ENCODE peak calls at places on chromosomes 11 and 22, in nine cellular contexts. A, J, K, S, C, M, Y, Q and F are unnamed samples.

GRCh38 chr11:117221775-117222517 is 9.9 kb downstream of the PCSK7 start:
- DNase-seq in Y (peak; percentile 72), Q (peak; percentile 85), C (no peak), J (peak; percentile 89), M (peak; percentile 66), K (no peak), A (peak; percentile 83), S (no peak), F (no peak)

GRCh38 chr11:59187587-59187986 is 15.7 kb downstream of the DTX4 start:
- DNase-seq in K (no peak), Y (peak; percentile 54), A (peak; percentile 18), J (no peak), Q (peak; percentile 34), M (no peak), S (no peak), C (no peak), F (no peak)

GRCh38 chr11:19907839-19908238 is 195.2 kb downstream of the NAV2 start:
- DNase-seq in Q (no peak), C (no peak), J (peak; percentile 52), S (no peak), A (no peak), Y (no peak), M (no peak), K (no peak), F (no peak)

GRCh38 chr11:25838918-25839611 is 492.9 kb upstream of the ANO3 start:
- DNase-seq in S (no peak), Y (no peak), K (no peak), C (no peak), J (no peak), M (no peak), Q (no peak), A (no peak), F (no peak)

GRCh38 chr11:128728767-128729587 is 35.1 kb downstream of the FLI1 start:
- DNase-seq in Y (no peak), J (no peak), C (no peak), Q (no peak), M (no peak), K (no peak), S (no peak), A (no peak), F (no peak)

GRCh38 chr11:109644158-109644557 is 222.2 kb downstream of the C11orf87 start:
- DNase-seq in J (no peak), C (no peak), K (no peak), Y (no peak), S (no peak), A (peak; percentile 26), Q (peak; percentile 3), M (peak; percentile 1), F (no peak)

GRCh38 chr22:30246962-30247376 is 410 bp upstream of the LIF start:
- DNase-seq in S (no peak), A (no peak), M (no peak), K (no peak), Y (no peak), Q (no peak), J (no peak), C (no peak), F (no peak)

GRCh38 chr22:47221840-47222615 is 459.6 kb downstream of the TBC1D22A start:
- DNase-seq in J (no peak), Y (no peak), A (no peak), C (no peak), M (no peak), K (no peak), Q (no peak), S (no peak), F (no peak)

GRCh38 chr22:47195156-47195675 is 432.8 kb downstream of the TBC1D22A start:
- DNase-seq in A (no peak), Y (no peak), M (no peak), Q (no peak), C (no peak), S (no peak), J (peak; percentile 27), K (no peak), F (no peak)

GRCh38 chr11:110349109-110349996 is 52.9 kb upstream of the RDX start:
- DNase-seq in S (no peak), K (peak; percentile 58), M (no peak), Q (no peak), J (no peak), C (peak; percentile 68), A (no peak), Y (no peak), F (peak; percentile 65)

GRCh38 chr11:17658211-17658610 is 61.2 kb upstream of the MYOD1 start:
- DNase-seq in A (no peak), Q (no peak), K (no peak), Y (no peak), S (no peak), C (no peak), M (no peak), J (no peak), F (no peak)

GRCh38 chr11:12106101-12106500 is 4.3 kb upstream of the MICAL2 start:
- DNase-seq in Q (no peak), C (no peak), K (no peak), J (no peak), M (no peak), S (no peak), Y (no peak), A (no peak), F (no peak)

GRCh38 chr22:19113429-19113828 is 8.8 kb downstream of the DGCR2 start:
- DNase-seq in C (no peak), K (no peak), J (no peak), Q (no peak), S (no peak), M (no peak), A (no peak), Y (no peak), F (no peak)

GRCh38 chr11:83007909-83008580 is 63.7 kb downstream of the RAB30 start:
- DNase-seq in Y (peak; percentile 24), M (no peak), Q (peak; percentile 30), A (no peak), J (peak; percentile 89), S (peak; percentile 46), K (peak; percentile 41), C (no peak), F (peak; percentile 27)

GRCh38 chr22:44669725-44670027 is 32.3 kb upstream of the PRR5 start:
- DNase-seq in K (no peak), J (no peak), Q (peak; percentile 55), C (no peak), A (peak; percentile 28), S (peak; percentile 54), M (no peak), Y (peak; percentile 37), F (no peak)
- TF ChIP-seq CTCF in K (no peak), J (no peak), Q (peak; percentile 54), C (peak; percentile 19), A (peak; percentile 37), S (peak; percentile 48), M (peak; percentile 47), Y (peak; percentile 54), F (no peak)

GRCh38 chr11:2173150-2173693 is 1.6 kb upstream of the TH start:
- DNase-seq in Q (no peak), K (no peak), M (no peak), J (no peak), S (peak; percentile 64), Y (no peak), A (no peak), C (no peak), F (no peak)
- TF ChIP-seq CTCF in Q (peak; percentile 45), K (peak; percentile 14), M (peak; percentile 61), J (no peak), S (peak; percentile 37), Y (peak; percentile 34), A (peak; percentile 41), C (peak; percentile 31), F (peak; percentile 18)

DNA sequence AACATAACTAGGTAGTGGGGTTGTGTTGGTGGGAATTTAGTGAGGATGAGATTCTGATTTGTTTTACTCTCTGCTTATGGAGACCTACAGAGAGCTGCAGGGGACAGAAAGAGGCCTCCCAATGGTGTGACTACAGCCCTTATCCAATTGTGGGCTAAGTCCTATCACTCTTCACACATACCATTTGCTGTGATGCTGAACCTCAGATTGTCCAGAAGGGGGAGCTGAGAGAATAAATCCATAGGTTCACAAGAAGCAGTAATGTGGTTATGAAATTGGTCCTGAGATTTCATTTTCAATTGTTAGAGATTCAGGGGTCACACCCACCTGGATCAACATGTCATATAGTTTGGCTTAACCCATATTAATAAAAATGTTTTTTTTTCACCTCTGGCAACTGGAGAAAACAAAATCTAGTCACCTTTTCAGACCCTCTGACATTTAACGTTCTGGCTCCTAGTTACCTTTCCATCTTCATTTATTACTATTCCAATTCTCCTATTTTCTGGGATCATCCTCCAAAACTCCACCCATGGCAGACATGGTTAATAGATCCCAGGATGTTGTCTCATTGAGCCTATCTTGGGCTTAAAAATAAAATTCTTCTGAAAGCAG is 53.3 kb upstream of the PTPN5 start:
- DNase-seq in A (peak; percentile 48), S (no peak), Y (peak; percentile 33), Q (peak; percentile 45), K (peak; percentile 23), C (no peak), M (peak; percentile 14), J (no peak), F (peak; percentile 36)
- TF ChIP-seq CTCF in A (peak; percentile 80), S (peak; percentile 66), Y (peak; percentile 48), Q (peak; percentile 72), K (peak; percentile 40), C (peak; percentile 81), M (peak; percentile 84), J (no peak), F (peak; percentile 68)

DNA sequence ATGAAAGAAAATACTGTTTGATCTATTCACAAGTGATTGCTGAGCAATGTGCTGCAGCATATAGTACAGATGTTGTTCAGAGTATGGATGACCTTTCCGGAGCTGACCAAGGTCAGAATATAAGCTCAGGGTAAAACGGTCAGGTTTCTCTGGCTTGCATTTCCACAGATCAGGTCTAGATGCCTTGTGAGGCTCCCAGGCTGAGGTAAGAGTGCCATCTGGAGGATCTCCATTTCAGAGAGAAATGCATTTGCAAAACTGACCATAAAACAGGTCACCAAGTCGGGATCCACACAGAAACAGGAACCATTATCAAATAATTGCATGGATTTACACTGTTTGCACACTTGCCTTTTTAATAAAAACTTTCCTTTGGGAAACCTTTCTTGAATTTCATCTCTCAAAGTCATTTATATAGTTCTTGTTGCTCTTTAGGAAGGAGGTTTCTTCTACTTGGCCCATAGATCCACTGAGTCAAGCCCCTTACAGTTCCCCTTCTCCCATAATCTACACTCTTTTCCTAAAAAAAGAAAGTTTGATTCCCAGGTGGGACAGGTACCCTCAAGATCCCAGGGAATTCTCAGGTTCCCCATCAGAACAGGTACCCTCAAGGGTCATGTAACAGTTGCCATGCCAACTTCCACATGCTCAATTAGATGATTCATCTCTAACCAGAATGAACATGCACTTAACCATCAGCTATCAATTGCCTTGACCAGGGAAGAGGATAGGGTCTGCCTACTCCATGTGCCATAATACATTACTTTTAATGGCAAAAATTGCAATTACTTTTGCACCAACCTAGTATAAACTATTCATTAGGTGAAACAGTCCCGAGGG is 25.0 kb upstream of the TMPRSS5 start:
- DNase-seq in M (peak; percentile 77), S (peak; percentile 31), K (no peak), J (no peak), Y (peak; percentile 64), A (peak; percentile 66), Q (peak; percentile 77), C (no peak), F (peak; percentile 13)
- TF ChIP-seq CTCF in M (peak; percentile 74), S (no peak), K (no peak), J (no peak), Y (peak; percentile 66), A (peak; percentile 63), Q (peak; percentile 59), C (peak; percentile 23), F (peak; percentile 7)

GRCh38 chr11:77994434-77995362 is at the start of gene INTS4:
- DNase-seq in J (peak; percentile 99), C (peak; percentile 97), A (peak; percentile 100), M (peak; percentile 100), S (peak; percentile 95), Y (peak; percentile 100), Q (peak; percentile 100), K (peak; percentile 92), F (peak; percentile 90)
- TF ChIP-seq CTCF in J (no peak), C (no peak), A (no peak), M (no peak), S (no peak), Y (no peak), Q (no peak), K (no peak), F (no peak)